ENCODE peak calls at places on chromosomes 7 and 10, in ten cellular contexts. E is GM23338, H is left ventricle myocardium inferior, S is brain microvascular endothelial cell, R is K562, O is HCT116, X is A673, M is transverse colon, J is BJ, L is ovary. N is an unnamed sample.

GRCh38 chr7:76063525-76063924 is 15.6 kb downstream of the MDH2 start:
- DNase-seq in E (no peak), H (peak), S (no peak), R (peak), O (no peak), X (no peak), M (peak), J (no peak), L (no peak), N (no peak)

GRCh38 chr10:62083868-62084267 is 182.4 kb downstream of the ARID5B start:
- DNase-seq in E (no peak), H (peak), S (peak), R (peak), O (no peak), X (peak), M (peak), J (no peak), L (peak), N (no peak)

GRCh38 chr10:113992601-113993011 is 51.1 kb upstream of the ADRB1 start:
- DNase-seq in E (no peak), H (no peak), S (no peak), R (no peak), O (no peak), X (no peak), M (no peak), J (no peak), L (no peak), N (no peak)

GRCh38 chr7:157464111-157464970 is 127.5 kb downstream of the DNAJB6 start:
- DNase-seq in E (no peak), H (no peak), S (no peak), R (no peak), O (no peak), X (peak), M (no peak), J (no peak), L (no peak), N (no peak)

GRCh38 chr10:80536361-80536835 is 1.3 kb upstream of the SH2D4B start:
- DNase-seq in E (no peak), H (no peak), S (no peak), R (no peak), O (no peak), X (no peak), M (no peak), J (no peak), L (no peak), N (no peak)

GRCh38 chr10:97534746-97535367 is 36.1 kb downstream of the UBTD1 start:
- DNase-seq in E (peak), H (no peak), S (no peak), R (peak), O (no peak), X (peak), M (no peak), J (no peak), L (no peak), N (no peak)

GRCh38 chr7:55127622-55128081 is 108.8 kb downstream of the EGFR start:
- DNase-seq in E (no peak), H (no peak), S (peak), R (no peak), O (no peak), X (no peak), M (peak), J (no peak), L (no peak), N (no peak)

GRCh38 chr7:1455241-1455939 is 3.9 kb downstream of the MICALL2 start:
- DNase-seq in E (no peak), H (no peak), S (no peak), R (no peak), O (peak), X (no peak), M (peak), J (no peak), L (no peak), N (no peak)

GRCh38 chr7:138980575-138981285 is 459 bp downstream of the KIAA1549 start:
- DNase-seq in E (peak), H (peak), S (no peak), R (no peak), O (no peak), X (peak), M (no peak), J (no peak), L (no peak), N (no peak)

GRCh38 chr7:127810691-127811660 is 159.0 kb downstream of the SND1 start:
- DNase-seq in E (no peak), H (no peak), S (no peak), R (no peak), O (no peak), X (no peak), M (no peak), J (no peak), L (no peak), N (no peak)

GRCh38 chr7:94145602-94146001 is 141.4 kb upstream of the BET1 start:
- DNase-seq in E (no peak), H (no peak), S (no peak), R (no peak), O (no peak), X (peak), M (no peak), J (no peak), L (no peak), N (no peak)

GRCh38 chr7:136502162-136502561 is 366.3 kb upstream of the CHRM2 start:
- DNase-seq in E (no peak), H (no peak), S (no peak), R (no peak), O (no peak), X (no peak), M (no peak), J (no peak), L (no peak), N (no peak)

GRCh38 chr7:112192236-112193154 is 13.7 kb downstream of the DOCK4 start:
- DNase-seq in E (no peak), H (no peak), S (peak), R (no peak), O (no peak), X (peak), M (no peak), J (no peak), L (no peak), N (no peak)

GRCh38 chr10:130189466-130190064 is 53.4 kb downstream of the GLRX3 start:
- DNase-seq in E (no peak), H (no peak), S (no peak), R (no peak), O (no peak), X (no peak), M (no peak), J (no peak), L (no peak), N (no peak)

GRCh38 chr7:102125127-102125561 is 161.5 kb upstream of the SH2B2 start:
- DNase-seq in E (peak), H (peak), S (peak), R (no peak), O (peak), X (no peak), M (peak), J (peak), L (peak), N (peak)

GRCh38 chr7:36205236-36205635 is 52.2 kb downstream of the EEPD1 start:
- DNase-seq in E (no peak), H (no peak), S (no peak), R (no peak), O (no peak), X (no peak), M (no peak), J (no peak), L (no peak), N (no peak)

GRCh38 chr10:99374526-99374925 is 45.4 kb downstream of the CNNM1 start:
- DNase-seq in E (no peak), H (no peak), S (no peak), R (no peak), O (no peak), X (peak), M (no peak), J (no peak), L (no peak), N (no peak)

GRCh38 chr7:28458732-28459131 is 46.4 kb downstream of the CREB5 start:
- DNase-seq in E (peak), H (no peak), S (no peak), R (peak), O (no peak), X (peak), M (no peak), J (no peak), L (no peak), N (no peak)

GRCh38 chr10:107417446-107417845 is 252.9 kb upstream of the SORCS1 start:
- DNase-seq in E (no peak), H (no peak), S (no peak), R (no peak), O (no peak), X (no peak), M (no peak), J (no peak), L (no peak), N (no peak)

GRCh38 chr10:7846591-7846990 is 28.3 kb downstream of the TAF3 start:
- DNase-seq in E (no peak), H (no peak), S (no peak), R (no peak), O (no peak), X (no peak), M (no peak), J (no peak), L (no peak), N (no peak)

GRCh38 chr7:80659120-80660055 is 20.9 kb downstream of the CD36 start:
- DNase-seq in E (peak), H (no peak), S (no peak), R (peak), O (peak), X (peak), M (no peak), J (peak), L (no peak), N (no peak)

GRCh38 chr10:31102421-31102820 is 70.8 kb upstream of the ZNF438 start:
- DNase-seq in E (no peak), H (no peak), S (no peak), R (no peak), O (no peak), X (no peak), M (no peak), J (no peak), L (no peak), N (no peak)

GRCh38 chr10:13893926-13894325 is 307.2 kb downstream of the PRPF18 start:
- DNase-seq in E (peak), H (no peak), S (peak), R (no peak), O (no peak), X (no peak), M (no peak), J (no peak), L (no peak), N (no peak)

GRCh38 chr7:158353606-158354570 is 233.7 kb downstream of the PTPRN2 start:
- DNase-seq in E (peak), H (no peak), S (peak), R (peak), O (peak), X (peak), M (peak), J (no peak), L (no peak), N (no peak)

GRCh38 chr10:132550366-132551092 is 12.9 kb downstream of the INPP5A start:
- DNase-seq in E (no peak), H (no peak), S (no peak), R (no peak), O (no peak), X (no peak), M (no peak), J (no peak), L (no peak), N (no peak)
- H3K4me3 ChIP-seq in E (no peak), H (no peak), S (no peak), R (no peak), O (no peak), X (no peak), M (no peak), J (no peak), L (no peak), N (no peak)

GRCh38 chr10:109328001-109328400 is 595.3 kb downstream of the XPNPEP1 start:
- DNase-seq in E (peak), H (no peak), S (no peak), R (no peak), O (no peak), X (no peak), M (no peak), J (no peak), L (no peak), N (no peak)
- TF ChIP-seq CTCF in E (no peak), H (no peak), S (peak), R (no peak), O (no peak), X (peak), M (no peak), J (no peak), L (no peak), N (no peak)

GRCh38 chr10:688287-688620 is 1.2 kb downstream of the DIP2C start:
- DNase-seq in E (no peak), H (no peak), S (no peak), R (no peak), O (no peak), X (no peak), M (no peak), J (no peak), L (no peak), N (no peak)
- H3K4me3 ChIP-seq in E (peak), H (peak), S (peak), R (no peak), O (peak), X (peak), M (peak), J (peak), L (peak), N (peak)

GRCh38 chr10:102311025-102311420 is 65.7 kb downstream of the GBF1 start:
- DNase-seq in E (no peak), H (no peak), S (no peak), R (no peak), O (no peak), X (no peak), M (no peak), J (no peak), L (no peak), N (no peak)

GRCh38 chr10:102314801-102315200 is 69.5 kb downstream of the GBF1 start:
- DNase-seq in E (no peak), H (no peak), S (no peak), R (no peak), O (no peak), X (no peak), M (no peak), J (no peak), L (no peak), N (no peak)

GRCh38 chr10:102312683-102313082 is 67.4 kb downstream of the GBF1 start:
- DNase-seq in E (no peak), H (no peak), S (peak), R (no peak), O (no peak), X (no peak), M (no peak), J (no peak), L (no peak), N (no peak)

GRCh38 chr10:102310356-102311024 is 65.2 kb downstream of the GBF1 start:
- DNase-seq in E (peak), H (no peak), S (peak), R (no peak), O (peak), X (no peak), M (no peak), J (no peak), L (no peak), N (no peak)

GRCh38 chr10:102313221-102313896 is 68.0 kb downstream of the GBF1 start:
- DNase-seq in E (no peak), H (no peak), S (no peak), R (no peak), O (no peak), X (no peak), M (no peak), J (no peak), L (no peak), N (no peak)
- TF ChIP-seq CTCF in E (no peak), H (no peak), S (no peak), R (no peak), O (no peak), X (no peak), M (no peak), J (no peak), L (no peak), N (no peak)

DNA sequence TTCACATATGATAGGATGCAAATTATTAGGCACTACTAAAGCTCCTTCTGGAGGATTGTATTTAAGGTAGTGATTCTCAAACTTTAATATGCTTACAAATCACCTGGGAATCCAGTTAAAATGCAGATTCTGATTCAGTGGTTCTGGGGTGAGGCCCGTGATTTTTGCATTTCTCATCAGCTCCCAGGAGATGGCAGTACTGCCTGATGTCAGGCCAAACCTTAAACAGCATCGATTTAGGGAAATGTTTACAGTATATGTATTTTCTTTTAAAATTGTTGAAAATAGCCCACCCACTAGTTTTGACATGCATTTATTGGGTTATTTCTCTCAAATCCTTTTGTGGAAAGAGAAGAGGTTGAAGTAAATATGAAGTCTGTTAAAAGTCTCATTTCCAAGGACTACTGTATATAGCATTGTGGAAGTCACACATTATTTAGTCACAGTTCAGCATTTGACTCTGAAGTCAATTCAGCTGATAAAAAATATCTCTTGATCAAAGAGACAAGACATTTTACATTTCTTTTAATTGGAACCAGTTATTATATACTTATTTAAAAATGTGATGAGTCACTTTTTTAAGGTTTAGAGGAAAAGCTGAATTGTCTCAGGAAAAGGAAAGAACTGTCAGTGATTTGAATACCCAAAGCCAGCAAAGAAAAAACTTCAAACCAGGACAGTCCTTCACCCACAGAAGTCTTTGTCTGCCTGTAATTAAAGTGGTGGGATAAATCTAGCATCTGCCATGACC is 21.2 kb upstream of the HBP1 start:
- DNase-seq in E (peak), H (no peak), S (peak), R (peak), O (peak), X (peak), M (no peak), J (no peak), L (no peak), N (no peak)
- H3K4me3 ChIP-seq in E (no peak), H (peak), S (no peak), R (no peak), O (peak), X (no peak), M (no peak), J (no peak), L (no peak), N (no peak)

GRCh38 chr10:16449454-16449853 is 12.6 kb downstream of the PTER start:
- DNase-seq in E (no peak), H (no peak), S (no peak), R (no peak), O (no peak), X (no peak), M (no peak), J (no peak), L (no peak), N (no peak)
- TF ChIP-seq CTCF in E (no peak), H (no peak), S (no peak), R (no peak), O (no peak), X (no peak), M (no peak), J (no peak), L (no peak), N (no peak)

GRCh38 chr7:140168816-140169215 is 8.0 kb downstream of the KDM7A start:
- DNase-seq in E (no peak), H (no peak), S (no peak), R (no peak), O (no peak), X (no peak), M (no peak), J (no peak), L (no peak), N (no peak)

GRCh38 chr7:140161047-140161446 is 15.7 kb downstream of the KDM7A start:
- DNase-seq in E (no peak), H (no peak), S (no peak), R (no peak), O (no peak), X (no peak), M (no peak), J (no peak), L (no peak), N (no peak)

GRCh38 chr7:140170375-140170774 is 6.4 kb downstream of the KDM7A start:
- DNase-seq in E (peak), H (no peak), S (no peak), R (no peak), O (no peak), X (no peak), M (no peak), J (no peak), L (no peak), N (no peak)

GRCh38 chr7:140160308-140160707 is 16.5 kb downstream of the KDM7A start:
- DNase-seq in E (peak), H (no peak), S (no peak), R (no peak), O (no peak), X (no peak), M (no peak), J (no peak), L (no peak), N (no peak)

GRCh38 chr7:140165422-140165821 is 11.4 kb downstream of the KDM7A start:
- DNase-seq in E (no peak), H (no peak), S (peak), R (no peak), O (peak), X (peak), M (no peak), J (peak), L (no peak), N (peak)
- H3K4me3 ChIP-seq in E (no peak), H (no peak), S (no peak), R (no peak), O (no peak), X (no peak), M (no peak), J (no peak), L (no peak), N (no peak)

GRCh38 chr7:124276005-124276606 is 243.2 kb upstream of the TMEM229A start:
- DNase-seq in E (peak), H (no peak), S (peak), R (peak), O (peak), X (peak), M (peak), J (no peak), L (no peak), N (no peak)
- TF ChIP-seq CTCF in E (peak), H (peak), S (peak), R (peak), O (peak), X (peak), M (peak), J (peak), L (no peak), N (peak)

N was measured in AG04449.